ENCODE peak calls at places on chromosomes 5 and 9, in eight cellular contexts. Q is H7, E is brain microvascular endothelial cell, J is upper lobe of left lung, C is fibroblast of the aortic adventitia, R is GM12864, O is AG04450, T is AG09309. F is an unnamed sample.
A peak's percentile ranks its signal among the peaks of the same experiment; 100 is the strongest.

GRCh38 chr9:88183798-88184495 is 45.7 kb upstream of the SPATA31C2 start:
- DNase-seq in O (no peak), R (no peak), C (no peak), E (no peak), T (no peak), Q (no peak), J (no peak), F (no peak)

GRCh38 chr5:179313849-179314521 is 31.3 kb downstream of the ADAMTS2 start:
- DNase-seq in O (peak; percentile 92), E (no peak), C (peak; percentile 96), T (peak; percentile 89), J (peak; percentile 93), Q (no peak), R (no peak), F (peak; percentile 32)

GRCh38 chr5:68320094-68320986 is 104.8 kb downstream of the PIK3R1 start:
- DNase-seq in T (no peak), E (no peak), J (no peak), C (no peak), R (no peak), O (no peak), Q (no peak), F (no peak)

GRCh38 chr5:35799751-35800150 is 56.9 kb upstream of the IL7R start:
- DNase-seq in R (no peak), E (no peak), C (no peak), O (no peak), T (no peak), J (no peak), Q (no peak), F (no peak)

GRCh38 chr9:84300271-84300670 is 40.3 kb downstream of the SLC28A3 start:
- DNase-seq in E (peak; percentile 30), T (no peak), J (no peak), Q (no peak), C (peak; percentile 35), R (no peak), O (no peak), F (no peak)

GRCh38 chr5:35248843-35249780 is 18.8 kb upstream of the PRLR start:
- DNase-seq in T (no peak), J (no peak), R (no peak), O (no peak), E (no peak), C (no peak), Q (no peak), F (peak; percentile 13)

GRCh38 chr5:78109891-78110324 is 184.6 kb downstream of the AP3B1 start:
- DNase-seq in Q (no peak), E (no peak), O (no peak), J (no peak), R (peak; percentile 36), T (no peak), C (no peak), F (no peak)

GRCh38 chr5:30994926-30995325 is 198.6 kb upstream of the CDH6 start:
- DNase-seq in Q (no peak), C (no peak), O (no peak), R (no peak), J (no peak), E (no peak), T (no peak), F (no peak)

GRCh38 chr5:140351609-140352334 is 5.4 kb upstream of the HBEGF start:
- DNase-seq in J (no peak), R (no peak), O (no peak), Q (peak; percentile 74), E (peak; percentile 79), C (peak; percentile 84), T (no peak), F (peak; percentile 62)

GRCh38 chr9:95003694-95004451 is 277.4 kb downstream of the AOPEP start:
- DNase-seq in J (peak; percentile 90), E (peak; percentile 63), O (no peak), Q (peak; percentile 81), C (peak; percentile 67), T (no peak), R (no peak), F (no peak)

GRCh38 chr5:112917453-112918005 is 4.5 kb downstream of the REEP5 start:
- DNase-seq in C (no peak), R (no peak), Q (peak; percentile 63), T (no peak), O (no peak), J (no peak), E (no peak), F (no peak)

GRCh38 chr5:103458497-103459040 is 104.0 kb downstream of the NUDT12 start:
- DNase-seq in J (no peak), C (no peak), R (no peak), Q (no peak), T (no peak), O (no peak), E (no peak), F (no peak)

GRCh38 chr9:107734231-107735014 is 244.9 kb upstream of the KLF4 start:
- DNase-seq in J (no peak), Q (no peak), R (no peak), O (peak; percentile 80), C (peak; percentile 99), T (peak; percentile 91), E (no peak), F (peak; percentile 63)

GRCh38 chr9:89597711-89598707 is 6.8 kb upstream of the GADD45G start:
- DNase-seq in E (peak; percentile 59), J (no peak), C (peak; percentile 71), R (no peak), O (peak; percentile 15), Q (peak; percentile 70), T (no peak), F (peak; percentile 47)

GRCh38 chr9:109297899-109298298 is 23.0 kb downstream of the EPB41L4B start:
- DNase-seq in O (no peak), C (peak; percentile 25), E (peak; percentile 69), T (peak; percentile 75), Q (no peak), J (no peak), R (no peak), F (peak; percentile 80)

GRCh38 chr5:93320920-93321319 is 260.1 kb downstream of the NR2F1-AS1 start:
- DNase-seq in Q (no peak), C (no peak), R (no peak), J (no peak), E (no peak), O (no peak), T (no peak), F (no peak)

GRCh38 chr9:77175152-77175551 is 2.2 kb upstream of the VPS13A start:
- DNase-seq in E (no peak), R (no peak), O (no peak), T (no peak), C (no peak), J (no peak), Q (no peak), F (no peak)

GRCh38 chr9:129667850-129668249 is 2.4 kb downstream of the PRRX2 start:
- DNase-seq in R (no peak), C (no peak), E (no peak), T (no peak), O (no peak), J (no peak), Q (peak; percentile 67), F (no peak)
- H3K4me3 ChIP-seq in R (no peak overlapping the region), C (peak overlapping the region; percentile 79), E (no peak overlapping the region), T (peak overlapping the region; percentile 47), O (peak overlapping the region; percentile 75), J (no peak overlapping the region), Q (no peak overlapping the region), F (no peak overlapping the region)

GRCh38 chr5:176743136-176743827 is 67.1 kb upstream of the UNC5A start:
- DNase-seq in T (no peak), J (peak; percentile 78), Q (peak; percentile 86), E (no peak), R (no peak), O (no peak), C (no peak), F (no peak)

GRCh38 chr5:176742246-176743105 is 67.9 kb upstream of the UNC5A start:
- DNase-seq in C (no peak), R (no peak), J (no peak), T (no peak), O (no peak), Q (peak; percentile 9), E (no peak), F (no peak)

GRCh38 chr5:176744584-176744965 is 65.8 kb upstream of the UNC5A start:
- DNase-seq in E (no peak), O (no peak), J (no peak), Q (peak; percentile 71), T (no peak), R (no peak), C (no peak), F (no peak)

GRCh38 chr5:176741566-176742211 is 68.7 kb upstream of the UNC5A start:
- DNase-seq in J (no peak), T (no peak), O (no peak), R (no peak), C (no peak), E (no peak), Q (peak; percentile 52), F (no peak)

DNA sequence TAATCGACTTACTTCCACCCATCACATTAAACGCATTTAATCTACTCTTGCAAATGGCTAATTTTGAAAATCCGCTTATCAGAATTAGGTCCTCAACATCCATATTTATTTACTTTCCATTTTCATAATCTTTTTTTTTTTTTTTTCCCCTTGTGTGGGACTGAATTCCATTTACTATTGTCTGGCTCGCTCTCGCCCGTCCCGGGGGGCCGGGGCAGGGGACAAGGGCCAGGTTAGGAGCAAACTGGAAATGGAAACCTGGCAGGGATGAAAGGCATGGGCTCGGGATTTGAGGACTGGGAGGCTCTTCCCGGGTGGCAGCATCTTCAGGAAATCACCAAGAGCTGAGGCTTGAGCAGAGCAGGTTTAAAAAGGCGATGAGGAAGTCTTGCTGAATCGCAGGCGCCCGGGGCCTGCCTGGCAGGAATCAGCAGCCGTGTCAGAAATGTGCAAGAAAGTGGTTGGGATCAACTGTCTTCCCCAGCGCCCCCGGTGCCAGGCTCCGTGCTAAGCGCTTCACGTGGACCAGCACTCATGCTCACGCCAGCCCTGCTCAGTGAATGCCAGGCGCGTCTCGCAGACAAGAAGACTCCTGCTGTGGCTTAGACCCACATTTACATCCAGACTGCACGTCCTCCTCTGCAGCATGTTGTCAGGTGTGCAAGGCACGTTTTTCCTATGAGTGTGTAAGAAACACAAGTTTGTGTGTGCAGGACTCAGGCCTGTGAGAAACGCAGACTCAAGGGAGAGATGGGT is 66.4 kb upstream of the UNC5A start:
- DNase-seq in J (no peak), T (no peak), E (no peak), O (no peak), Q (peak; percentile 67), R (no peak), C (no peak), F (no peak)
- H3K4me3 ChIP-seq in J (no peak overlapping the region), T (no peak overlapping the region), E (no peak overlapping the region), O (no peak overlapping the region), Q (peak overlapping the region; percentile 48), R (no peak overlapping the region), C (no peak overlapping the region), F (no peak overlapping the region)

GRCh38 chr9:34576943-34577634 is 12.4 kb downstream of the CNTFR start:
- DNase-seq in J (no peak), R (no peak), C (no peak), T (no peak), Q (peak; percentile 88), O (no peak), E (no peak), F (no peak)
- H3K4me3 ChIP-seq in J (no peak overlapping the region), R (no peak overlapping the region), C (no peak overlapping the region), T (no peak overlapping the region), Q (peak overlapping the region; percentile 44), O (no peak overlapping the region), E (no peak overlapping the region), F (no peak overlapping the region)

DNA sequence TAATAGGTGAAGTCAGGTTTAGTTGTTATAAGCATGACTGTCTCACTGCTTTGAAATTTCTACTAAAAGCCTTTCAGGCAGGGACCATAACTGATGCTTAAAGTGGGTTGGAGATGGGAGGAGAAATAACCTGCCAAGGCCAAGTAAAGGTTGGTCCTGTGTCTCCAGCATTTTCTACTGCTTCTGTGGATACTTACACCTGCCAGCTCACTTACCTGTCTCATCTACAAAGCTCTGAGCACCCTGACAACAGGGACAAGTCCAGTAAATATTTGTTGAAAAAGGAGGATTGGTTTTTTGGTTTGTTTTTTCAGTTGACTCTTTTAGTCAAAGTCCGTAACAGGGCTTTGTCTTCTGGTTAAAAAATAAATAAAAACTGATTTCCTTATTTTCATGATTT is 38.6 kb downstream of the GRAMD2B start:
- DNase-seq in T (no peak), R (no peak), C (no peak), O (no peak), J (no peak), E (no peak), Q (no peak), F (no peak)
- H3K4me3 ChIP-seq in T (no peak overlapping the region), R (no peak overlapping the region), C (no peak overlapping the region), O (no peak overlapping the region), J (no peak overlapping the region), E (no peak overlapping the region), Q (no peak overlapping the region), F (no peak overlapping the region)

F was measured in astrocyte of the cerebellum.